ENCODE peak calls at places on chromosomes 16 and 17, in nine cellular contexts. B is stimulated activated naive CD4-positive, alpha-beta T cell treated with Interleukin-2 at 50 U/mL for 16 hours; M is neural progenitor cell; O is fibroblast of the conjunctiva; R is naive B cell; W is foreskin keratinocyte; N is NCI-H2171; V is GM04504; L is HEK293T. I is an unnamed sample.

GRCh38 chr16:50425648-50426047 is 56.9 kb upstream of the BRD7 start:
- DNase-seq in B (no peak), M (no peak), O (no peak), R (no peak), W (no peak), N (no peak), V (no peak), L (no peak), I (no peak)

GRCh38 chr16:11480634-11481033 is 106.1 kb downstream of the LITAF start:
- DNase-seq in B (no peak), M (no peak), O (no peak), R (no peak), W (no peak), N (no peak), V (no peak), L (no peak), I (no peak)

GRCh38 chr17:55607736-55608341 is 96.6 kb upstream of the SMIM36 start:
- DNase-seq in B (no peak), M (no peak), O (peak), R (no peak), W (peak), N (no peak), V (no peak), L (no peak), I (no peak)

GRCh38 chr16:78177927-78178326 is 78.5 kb downstream of the WWOX start:
- DNase-seq in B (no peak), M (peak), O (no peak), R (no peak), W (no peak), N (no peak), V (no peak), L (peak), I (no peak)

GRCh38 chr16:8639694-8640093 is 18.2 kb downstream of the METTL22 start:
- DNase-seq in B (no peak), M (no peak), O (no peak), R (no peak), W (no peak), N (no peak), V (no peak), L (no peak), I (no peak)

GRCh38 chr17:63698886-63699637 is 863 bp downstream of the LIMD2 start:
- DNase-seq in B (peak), M (peak), O (no peak), R (peak), W (no peak), N (no peak), V (no peak), L (no peak), I (peak)

GRCh38 chr17:78416311-78416711 is 37.9 kb downstream of the PGS1 start:
- DNase-seq in B (no peak), M (no peak), O (no peak), R (no peak), W (no peak), N (no peak), V (no peak), L (no peak), I (no peak)

GRCh38 chr17:37180371-37180770 is 195.4 kb upstream of the C17orf78 start:
- DNase-seq in B (no peak), M (no peak), O (no peak), R (no peak), W (no peak), N (no peak), V (no peak), L (no peak), I (no peak)

GRCh38 chr16:56013962-56014552 is 138.9 kb upstream of the CES5A start:
- DNase-seq in B (peak), M (peak), O (no peak), R (no peak), W (peak), N (no peak), V (no peak), L (peak), I (no peak)

GRCh38 chr16:65200857-65201256 is 79.0 kb upstream of the CDH11 start:
- DNase-seq in B (no peak), M (no peak), O (no peak), R (no peak), W (no peak), N (no peak), V (peak), L (no peak), I (no peak)

GRCh38 chr17:14745122-14745521 is 444.2 kb downstream of the HS3ST3B1 start:
- DNase-seq in B (no peak), M (no peak), O (no peak), R (no peak), W (peak), N (no peak), V (no peak), L (no peak), I (no peak)

GRCh38 chr17:7045492-7046126 is 1.7 kb upstream of the SLC16A11 start:
- DNase-seq in B (peak), M (peak), O (peak), R (peak), W (peak), N (peak), V (no peak), L (no peak), I (peak)

GRCh38 chr16:58029410-58029809 is 3.9 kb downstream of the MMP15 start:
- DNase-seq in B (no peak), M (no peak), O (no peak), R (no peak), W (no peak), N (no peak), V (no peak), L (no peak), I (no peak)

GRCh38 chr16:66084306-66084705 is 282.2 kb upstream of the CDH5 start:
- DNase-seq in B (no peak), M (no peak), O (no peak), R (no peak), W (no peak), N (no peak), V (no peak), L (no peak), I (no peak)

GRCh38 chr16:16982614-16983013 is 488.1 kb downstream of the XYLT1 start:
- DNase-seq in B (no peak), M (no peak), O (no peak), R (no peak), W (no peak), N (no peak), V (no peak), L (no peak), I (no peak)

GRCh38 chr16:80671281-80671849 is 130.6 kb downstream of the DYNLRB2 start:
- DNase-seq in B (no peak), M (no peak), O (no peak), R (peak), W (no peak), N (no peak), V (no peak), L (no peak), I (peak)

GRCh38 chr17:49157784-49158183 is 25.2 kb downstream of the B4GALNT2 start:
- DNase-seq in B (no peak), M (no peak), O (no peak), R (no peak), W (no peak), N (no peak), V (no peak), L (no peak), I (no peak)

GRCh38 chr16:12065866-12066545 is 89.5 kb downstream of the SNX29 start:
- DNase-seq in B (no peak), M (no peak), O (no peak), R (no peak), W (no peak), N (no peak), V (no peak), L (no peak), I (no peak)